ENCODE peak calls at places on chromosome 17, in four cellular contexts. U, T, N and V are unnamed samples.

GRCh38 chr17:16480995-16481394 is 11.0 kb downstream of the LRRC75A start:
- DNase-seq in U (no peak), T (no peak), N (no peak), V (no peak)

GRCh38 chr17:45936610-45937009 is 42.3 kb downstream of the MAPT start:
- DNase-seq in U (no peak), T (no peak), N (no peak), V (no peak)

GRCh38 chr17:55158439-55158838 is 106.3 kb upstream of the HLF start:
- DNase-seq in U (no peak), T (no peak), N (no peak), V (no peak)

GRCh38 chr17:33493566-33493965 is 200.5 kb upstream of the ASIC2 start:
- DNase-seq in U (no peak), T (no peak), N (no peak), V (no peak)

GRCh38 chr17:80476877-80477646 is 655 bp upstream of the NPTX1 start:
- DNase-seq in U (no peak), T (no peak), N (no peak), V (no peak)

GRCh38 chr17:39134878-39135277 is 16.6 kb downstream of the PLXDC1 start:
- DNase-seq in U (no peak), T (no peak), N (no peak), V (no peak)

GRCh38 chr17:34154916-34155730 is 100.0 kb upstream of the CCL2 start:
- DNase-seq in U (peak), T (no peak), N (no peak), V (no peak)

GRCh38 chr17:67994827-67995567 is 1.3 kb downstream of the C17orf58 start:
- DNase-seq in U (no peak), T (no peak), N (no peak), V (no peak)

GRCh38 chr17:5638596-5638995 is 54.3 kb upstream of the NLRP1 start:
- DNase-seq in U (no peak), T (no peak), N (no peak), V (no peak)

GRCh38 chr17:2926019-2926650 is 129.9 kb downstream of the RAP1GAP2 start:
- DNase-seq in U (no peak), T (no peak), N (no peak), V (no peak)

GRCh38 chr17:5032865-5033264 is 2.4 kb downstream of the SLC52A1 start:
- DNase-seq in U (no peak), T (no peak), N (no peak), V (no peak)

GRCh38 chr17:8019665-8020064 is 17.2 kb downstream of the GUCY2D start:
- DNase-seq in U (no peak), T (no peak), N (no peak), V (no peak)

GRCh38 chr17:73747221-73748002 is 103.2 kb upstream of the SDK2 start:
- DNase-seq in U (no peak), T (no peak), N (no peak), V (no peak)

GRCh38 chr17:79960788-79961522 is 74.7 kb downstream of the TBC1D16 start:
- DNase-seq in U (no peak), T (no peak), N (no peak), V (no peak)

GRCh38 chr17:62098623-62099231 is 33.6 kb upstream of the MED13 start:
- DNase-seq in U (no peak), T (no peak), N (no peak), V (peak)

GRCh38 chr17:72466199-72466598 is 345.4 kb downstream of the SOX9 start:
- DNase-seq in U (no peak), T (no peak), N (no peak), V (peak)

GRCh38 chr17:40461036-40461721 is 17.9 kb downstream of the IGFBP4 start:
- DNase-seq in U (no peak), T (no peak), N (no peak), V (no peak)

GRCh38 chr17:48647103-48647963 is 21.2 kb upstream of the HOXB9 start:
- DNase-seq in U (no peak), T (no peak), N (no peak), V (peak)

GRCh38 chr17:8658800-8659199 is 28.3 kb upstream of the MYH10 start:
- DNase-seq in U (no peak), T (no peak), N (no peak), V (no peak)

GRCh38 chr17:27233783-27234182 is 60.1 kb upstream of the WSB1 start:
- DNase-seq in U (no peak), T (no peak), N (no peak), V (no peak)

GRCh38 chr17:19975601-19976000 is 2.0 kb downstream of the AKAP10 start:
- DNase-seq in U (no peak), T (no peak), N (no peak), V (no peak)

GRCh38 chr17:68460715-68461114 is 3.4 kb upstream of the WIPI1 start:
- DNase-seq in U (peak), T (no peak), N (no peak), V (peak)

GRCh38 chr17:28728364-28729200 is at the start of gene NEK8:
- DNase-seq in U (peak), T (peak), N (peak), V (peak)

GRCh38 chr17:40495140-40495539 is 6.3 kb downstream of the TNS4 start:
- DNase-seq in U (no peak), T (no peak), N (no peak), V (no peak)

GRCh38 chr17:48043171-48043570 is 5.0 kb upstream of the NFE2L1 start:
- DNase-seq in U (no peak), T (no peak), N (no peak), V (no peak)

GRCh38 chr17:74012465-74012864 is 191.0 kb upstream of the RPL38 start:
- DNase-seq in U (peak), T (peak), N (no peak), V (no peak)

GRCh38 chr17:82325286-82326180 is 8.0 kb downstream of the SECTM1 start:
- DNase-seq in U (no peak), T (no peak), N (no peak), V (no peak)

GRCh38 chr17:28871056-28871579 is 16.3 kb downstream of the ERAL1 start:
- DNase-seq in U (peak), T (peak), N (no peak), V (peak)

GRCh38 chr17:75011788-75012319 is 616 bp upstream of the MRPL58 start:
- DNase-seq in U (no peak), T (no peak), N (peak), V (no peak)

GRCh38 chr17:47713980-47714689 is 18.9 kb upstream of the TBX21 start:
- DNase-seq in U (no peak), T (no peak), N (no peak), V (peak)

GRCh38 chr17:860805-861204 is 78.7 kb downstream of the MRM3 start:
- DNase-seq in U (no peak), T (no peak), N (no peak), V (no peak)

GRCh38 chr17:46727572-46728348 is 90.7 kb downstream of the WNT3 start:
- DNase-seq in U (no peak), T (no peak), N (no peak), V (no peak)